ENCODE peak calls at places on chromosome 4, in seven cellular contexts. X is IMR-90, Z is AG04450, W is heart right ventricle, D is tibial nerve, U is thyroid gland, I is endothelial cell of umbilical vein. O is an unnamed sample.

GRCh38 chr4:101865501-101866062 is 75.1 kb downstream of the BANK1 start:
- DNase-seq in U (no peak), W (no peak), I (no peak), Z (no peak), D (no peak), X (peak; percentile 57), O (no peak)

GRCh38 chr4:77072195-77072753 is 3.5 kb downstream of the CCNI start:
- DNase-seq in U (peak; percentile 66), I (no peak), Z (no peak), X (no peak), W (no peak), D (no peak), O (peak; percentile 54)

GRCh38 chr4:48931459-48931858 is 24.9 kb upstream of the OCIAD2 start:
- DNase-seq in Z (no peak), X (no peak), U (no peak), D (no peak), W (no peak), I (no peak), O (no peak)

GRCh38 chr4:101037938-101038413 is 309.4 kb downstream of the PPP3CA start:
- DNase-seq in X (peak; percentile 13), D (no peak), Z (no peak), W (peak; percentile 14), U (no peak), I (peak; percentile 78), O (no peak)

GRCh38 chr4:15809058-15809457 is 30.9 kb downstream of the CD38 start:
- DNase-seq in D (no peak), W (no peak), U (no peak), I (peak; percentile 16), Z (no peak), X (no peak), O (no peak)

GRCh38 chr4:23278845-23279244 is 586.1 kb downstream of the GBA3 start:
- DNase-seq in D (no peak), U (no peak), Z (no peak), X (no peak), W (no peak), I (no peak), O (no peak)

GRCh38 chr4:107991945-107992625 is 2.4 kb downstream of the HADH start:
- DNase-seq in D (no peak), U (no peak), Z (no peak), X (peak; percentile 15), I (no peak), W (no peak), O (no peak)

GRCh38 chr4:3766207-3766790 is at the start of gene ADRA2C:
- DNase-seq in U (peak; percentile 24), W (peak; percentile 13), D (no peak), Z (no peak), I (no peak), X (no peak), O (peak; percentile 56)

GRCh38 chr4:169115897-169116254 is 105.8 kb upstream of the CBR4 start:
- DNase-seq in W (no peak), Z (peak; percentile 89), X (peak; percentile 99), U (no peak), I (peak; percentile 95), D (no peak), O (peak; percentile 67)

GRCh38 chr4:19047481-19047880 is 1025.9 kb upstream of the LCORL start:
- DNase-seq in X (no peak), Z (no peak), W (no peak), D (no peak), U (no peak), I (no peak), O (no peak)

GRCh38 chr4:176794151-176794550 is 1.4 kb upstream of the VEGFC start:
- DNase-seq in I (peak; percentile 92), D (no peak), U (no peak), Z (peak; percentile 88), W (no peak), X (peak; percentile 98), O (no peak)

GRCh38 chr4:176792348-176793059 is at the start of gene VEGFC:
- DNase-seq in X (peak; percentile 73), Z (no peak), D (no peak), I (peak; percentile 69), W (peak; percentile 63), U (peak; percentile 83), O (peak; percentile 46)

GRCh38 chr4:176794651-176795050 is 1.9 kb upstream of the VEGFC start:
- DNase-seq in D (no peak), I (no peak), U (peak; percentile 48), X (no peak), Z (no peak), W (no peak), O (no peak)

GRCh38 chr4:176791591-176792347 is 953 bp downstream of the VEGFC start:
- DNase-seq in W (peak; percentile 6), U (peak; percentile 78), X (peak; percentile 54), D (no peak), I (peak; percentile 72), Z (no peak), O (peak; percentile 14)

GRCh38 chr4:176793060-176793605 is 411 bp upstream of the VEGFC start:
- DNase-seq in U (no peak), I (no peak), Z (no peak), D (no peak), W (no peak), X (no peak), O (no peak)
- H3K4me3 ChIP-seq in U (peak overlapping the region; percentile 5), I (peak overlapping the region; percentile 37), Z (peak overlapping the region; percentile 52), D (peak overlapping the region; percentile 58), W (peak overlapping the region; percentile 76), X (peak overlapping the region; percentile 96), O (no peak overlapping the region)

DNA sequence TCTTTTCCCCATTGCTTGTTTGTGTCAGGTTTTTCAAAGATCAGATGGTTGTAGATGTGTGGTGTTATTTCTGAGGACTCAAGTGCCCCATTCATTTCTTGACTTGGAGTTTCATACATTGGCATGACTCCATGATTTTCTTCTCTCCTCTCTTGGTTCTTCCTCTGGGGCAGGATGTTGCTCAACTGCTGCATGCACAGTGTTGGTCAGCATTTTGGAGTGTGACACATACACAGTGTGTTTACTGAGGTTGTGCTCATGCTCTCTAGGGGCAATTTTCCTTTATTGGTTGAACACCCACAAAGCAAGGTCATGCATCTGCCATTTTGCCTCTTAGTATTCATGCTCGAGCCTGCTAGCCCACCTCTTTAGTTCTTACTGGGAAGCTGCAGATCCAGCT is 1993.8 kb downstream of the ARAP2 start:
- DNase-seq in W (no peak), Z (peak; percentile 3), X (peak; percentile 38), U (no peak), I (no peak), D (no peak), O (no peak)
- H3K9me3 ChIP-seq in W (no peaks in the 10 kb centered on the region), Z (no peaks in the 10 kb centered on the region), X (no peaks in the 10 kb centered on the region), U (no peaks in the 10 kb centered on the region), I (no peaks in the 10 kb centered on the region), D (no peaks in the 10 kb centered on the region), O (no peaks in the 10 kb centered on the region)

GRCh38 chr4:665381-665750 is 8.7 kb downstream of the ATP5ME start:
- DNase-seq in Z (no peak), X (no peak), W (no peak), I (no peak), D (no peak), U (no peak), O (no peak)

GRCh38 chr4:664713-665231 is 9.3 kb downstream of the ATP5ME start:
- DNase-seq in U (no peak), I (no peak), Z (no peak), X (no peak), W (no peak), D (no peak), O (no peak)

GRCh38 chr4:661856-662761 is 12.0 kb downstream of the ATP5ME start:
- DNase-seq in I (no peak), W (no peak), D (no peak), U (no peak), Z (no peak), X (no peak), O (no peak)

GRCh38 chr4:663046-663437 is 11.0 kb downstream of the ATP5ME start:
- DNase-seq in I (no peak), W (no peak), D (no peak), X (no peak), U (no peak), Z (no peak), O (no peak)

GRCh38 chr4:663438-664428 is 10.3 kb downstream of the ATP5ME start:
- DNase-seq in X (no peak), Z (no peak), U (peak; percentile 83), D (no peak), W (no peak), I (no peak), O (peak; percentile 52)
- H3K4me3 ChIP-seq in X (peak overlapping the region; percentile 40), Z (peak overlapping the region; percentile 45), U (peak overlapping the region; percentile 75), D (peak overlapping the region; percentile 60), W (peak overlapping the region; percentile 63), I (no peak overlapping the region), O (peak overlapping the region; percentile 43)

GRCh38 chr4:24932831-24933230 is 20.0 kb upstream of the CCDC149 start:
- DNase-seq in X (peak; percentile 38), W (no peak), I (no peak), U (no peak), Z (no peak), D (no peak), O (no peak)

GRCh38 chr4:24928708-24929107 is 15.9 kb upstream of the CCDC149 start:
- DNase-seq in X (no peak), U (no peak), Z (no peak), W (no peak), D (no peak), I (no peak), O (no peak)

GRCh38 chr4:24937176-24937575 is 24.3 kb upstream of the CCDC149 start:
- DNase-seq in X (no peak), U (no peak), Z (no peak), I (no peak), W (no peak), D (no peak), O (no peak)

GRCh38 chr4:24930136-24930535 is 17.3 kb upstream of the CCDC149 start:
- DNase-seq in Z (no peak), X (no peak), U (no peak), W (no peak), I (no peak), D (no peak), O (no peak)

DNA sequence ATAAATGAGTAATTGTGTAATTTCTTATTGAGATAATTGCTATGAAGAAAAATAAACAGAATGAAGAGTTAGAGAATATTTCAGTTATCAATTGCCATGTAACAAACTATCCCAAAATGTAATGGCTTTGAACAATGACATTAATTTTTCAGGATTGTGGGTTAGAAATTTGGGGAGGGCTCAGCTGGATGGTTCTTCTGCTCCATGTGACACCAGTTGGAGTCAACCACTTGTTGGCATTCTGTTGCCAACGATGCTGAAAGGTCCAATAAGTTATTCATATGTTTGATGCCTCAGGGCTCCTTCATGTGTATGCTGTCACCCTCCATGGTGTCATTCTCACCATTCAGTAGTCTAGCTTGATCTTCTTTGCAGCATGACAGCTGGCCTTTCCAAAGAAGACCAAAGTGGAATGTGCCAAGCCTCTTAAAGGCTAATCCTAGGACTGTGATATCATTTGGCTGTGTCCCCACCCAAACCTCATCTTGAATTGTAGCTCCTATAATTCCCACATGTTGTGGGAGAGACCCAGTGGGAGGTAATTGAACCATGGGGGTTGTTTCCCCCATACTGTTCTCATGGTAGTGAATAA is 20.9 kb upstream of the CCDC149 start:
- DNase-seq in D (no peak), Z (no peak), W (no peak), X (no peak), I (no peak), U (no peak), O (no peak)
- H3K9me3 ChIP-seq in D (no peaks in the 10 kb centered on the region), Z (peaks cover 3% of the 10 kb centered on the region), W (peaks cover 13% of the 10 kb centered on the region), X (peaks cover 11% of the 10 kb centered on the region), I (no peaks in the 10 kb centered on the region), U (no peaks in the 10 kb centered on the region), O (no peaks in the 10 kb centered on the region)

DNA sequence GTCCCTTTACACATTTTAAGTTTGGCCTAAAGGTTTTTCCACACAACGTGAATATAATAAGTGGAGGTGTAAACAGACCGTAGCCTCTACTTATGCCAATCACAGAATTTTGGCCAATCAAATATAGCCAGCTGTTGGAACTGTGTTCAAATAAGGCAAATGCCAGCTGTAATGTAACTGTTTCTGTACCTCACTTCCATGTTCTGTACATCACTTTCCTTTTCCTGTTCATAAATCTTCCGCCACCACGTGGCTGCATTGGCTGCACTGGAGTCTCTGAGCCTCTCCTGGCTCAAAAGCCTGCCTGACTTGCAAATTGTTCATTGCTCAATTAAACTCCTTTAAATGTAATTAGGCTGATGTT is 105.1 kb upstream of the SMIM31 start:
- DNase-seq in W (no peak), Z (no peak), U (no peak), D (no peak), I (no peak), X (no peak), O (no peak)
- H3K4me3 ChIP-seq in W (no peak overlapping the region), Z (no peak overlapping the region), U (no peak overlapping the region), D (no peak overlapping the region), I (no peak overlapping the region), X (no peak overlapping the region), O (no peak overlapping the region)

O was measured in body of pancreas.